ENCODE peak calls at places on chromosome 17, in eight cellular contexts. One of them, this sample, is unnamed.

GRCh38 chr17:80018917-80019651 is 16.6 kb downstream of the TBC1D16 start:
- DNase-seq in tibial artery: no peak
- DNase-seq in endothelial cell: no peak
- DNase-seq in lung: no peak
- DNase-seq in AG09319: no peak
- DNase-seq in ascending aorta: no peak
- DNase-seq in mucosa of descending colon: peak; percentile 20
- DNase-seq in heart right ventricle: no peak
- DNase-seq in this sample: no peak

GRCh38 chr17:75473246-75473645 is 16.8 kb downstream of the TMEM94 start:
- DNase-seq in tibial artery: no peak
- DNase-seq in endothelial cell: no peak
- DNase-seq in lung: no peak
- DNase-seq in AG09319: no peak
- DNase-seq in ascending aorta: no peak
- DNase-seq in mucosa of descending colon: no peak
- DNase-seq in heart right ventricle: no peak
- DNase-seq in this sample: no peak

GRCh38 chr17:1111599-1112443 is 68.0 kb downstream of the ABR start:
- DNase-seq in tibial artery: no peak
- DNase-seq in endothelial cell: no peak
- DNase-seq in lung: peak; percentile 67
- DNase-seq in AG09319: no peak
- DNase-seq in ascending aorta: no peak
- DNase-seq in mucosa of descending colon: peak; percentile 77
- DNase-seq in heart right ventricle: peak; percentile 70
- DNase-seq in this sample: no peak

GRCh38 chr17:9977175-9977574 is 72.1 kb upstream of the RCVRN start:
- DNase-seq in tibial artery: no peak
- DNase-seq in endothelial cell: no peak
- DNase-seq in lung: no peak
- DNase-seq in AG09319: no peak
- DNase-seq in ascending aorta: no peak
- DNase-seq in mucosa of descending colon: no peak
- DNase-seq in heart right ventricle: no peak
- DNase-seq in this sample: no peak

GRCh38 chr17:28720247-28720996 is 637 bp downstream of the RPL23A start:
- DNase-seq in tibial artery: no peak
- DNase-seq in endothelial cell: no peak
- DNase-seq in lung: no peak
- DNase-seq in AG09319: no peak
- DNase-seq in ascending aorta: no peak
- DNase-seq in mucosa of descending colon: no peak
- DNase-seq in heart right ventricle: no peak
- DNase-seq in this sample: no peak

GRCh38 chr17:75892556-75893224 is 4.1 kb downstream of the TRIM65 start:
- DNase-seq in tibial artery: no peak
- DNase-seq in endothelial cell: no peak
- DNase-seq in lung: no peak
- DNase-seq in AG09319: no peak
- DNase-seq in ascending aorta: no peak
- DNase-seq in mucosa of descending colon: no peak
- DNase-seq in heart right ventricle: no peak
- DNase-seq in this sample: no peak

GRCh38 chr17:614637-615546 is 99.7 kb downstream of the VPS53 start:
- DNase-seq in tibial artery: no peak
- DNase-seq in endothelial cell: no peak
- DNase-seq in lung: no peak
- DNase-seq in AG09319: no peak
- DNase-seq in ascending aorta: no peak
- DNase-seq in mucosa of descending colon: no peak
- DNase-seq in heart right ventricle: no peak
- DNase-seq in this sample: no peak

GRCh38 chr17:7177210-7177953 is 1.8 kb downstream of the ASGR1 start:
- DNase-seq in tibial artery: peak; percentile 45
- DNase-seq in endothelial cell: peak; percentile 83
- DNase-seq in lung: peak; percentile 60
- DNase-seq in AG09319: no peak
- DNase-seq in ascending aorta: no peak
- DNase-seq in mucosa of descending colon: peak; percentile 67
- DNase-seq in heart right ventricle: peak; percentile 50
- DNase-seq in this sample: peak; percentile 28

GRCh38 chr17:31072186-31072585 is 22.6 kb upstream of the NF1 start:
- DNase-seq in tibial artery: no peak
- DNase-seq in endothelial cell: no peak
- DNase-seq in lung: no peak
- DNase-seq in AG09319: peak; percentile 63
- DNase-seq in ascending aorta: no peak
- DNase-seq in mucosa of descending colon: no peak
- DNase-seq in heart right ventricle: no peak
- DNase-seq in this sample: no peak

GRCh38 chr17:10151667-10152496 is 46.5 kb downstream of the GAS7 start:
- DNase-seq in tibial artery: peak; percentile 72
- DNase-seq in endothelial cell: no peak
- DNase-seq in lung: peak; percentile 50
- DNase-seq in AG09319: no peak
- DNase-seq in ascending aorta: no peak
- DNase-seq in mucosa of descending colon: no peak
- DNase-seq in heart right ventricle: no peak
- DNase-seq in this sample: no peak

GRCh38 chr17:76612977-76613851 is 27.6 kb upstream of the ST6GALNAC2 start:
- DNase-seq in tibial artery: no peak
- DNase-seq in endothelial cell: no peak
- DNase-seq in lung: no peak
- DNase-seq in AG09319: no peak
- DNase-seq in ascending aorta: no peak
- DNase-seq in mucosa of descending colon: no peak
- DNase-seq in heart right ventricle: no peak
- DNase-seq in this sample: no peak

GRCh38 chr17:62778990-62779681 is 29.0 kb downstream of the MARCHF10 start:
- DNase-seq in tibial artery: no peak
- DNase-seq in endothelial cell: no peak
- DNase-seq in lung: peak; percentile 77
- DNase-seq in AG09319: peak; percentile 82
- DNase-seq in ascending aorta: no peak
- DNase-seq in mucosa of descending colon: peak; percentile 37
- DNase-seq in heart right ventricle: no peak
- DNase-seq in this sample: peak; percentile 30
- TF ChIP-seq CTCF in tibial artery: no peak
- TF ChIP-seq CTCF in endothelial cell: no peak
- TF ChIP-seq CTCF in lung: no peak
- TF ChIP-seq CTCF in AG09319: no peak
- TF ChIP-seq CTCF in ascending aorta: no peak
- TF ChIP-seq CTCF in mucosa of descending colon: no peak
- TF ChIP-seq CTCF in heart right ventricle: no peak
- TF ChIP-seq CTCF in this sample: no peak

GRCh38 chr17:48549909-48550308 is 5.0 kb upstream of the HOXB2 start:
- DNase-seq in tibial artery: no peak
- DNase-seq in endothelial cell: no peak
- DNase-seq in lung: no peak
- DNase-seq in AG09319: no peak
- DNase-seq in ascending aorta: no peak
- DNase-seq in mucosa of descending colon: no peak
- DNase-seq in heart right ventricle: no peak
- DNase-seq in this sample: no peak

GRCh38 chr17:48551206-48551597 is 6.3 kb upstream of the HOXB2 start:
- DNase-seq in tibial artery: no peak
- DNase-seq in endothelial cell: no peak
- DNase-seq in lung: no peak
- DNase-seq in AG09319: no peak
- DNase-seq in ascending aorta: no peak
- DNase-seq in mucosa of descending colon: no peak
- DNase-seq in heart right ventricle: no peak
- DNase-seq in this sample: no peak

GRCh38 chr17:48551601-48552452 is 6.9 kb upstream of the HOXB2 start:
- DNase-seq in tibial artery: no peak
- DNase-seq in endothelial cell: no peak
- DNase-seq in lung: no peak
- DNase-seq in AG09319: no peak
- DNase-seq in ascending aorta: no peak
- DNase-seq in mucosa of descending colon: no peak
- DNase-seq in heart right ventricle: no peak
- DNase-seq in this sample: no peak

GRCh38 chr17:48548687-48549621 is 4.0 kb upstream of the HOXB2 start:
- DNase-seq in tibial artery: no peak
- DNase-seq in endothelial cell: no peak
- DNase-seq in lung: no peak
- DNase-seq in AG09319: no peak
- DNase-seq in ascending aorta: no peak
- DNase-seq in mucosa of descending colon: no peak
- DNase-seq in heart right ventricle: no peak
- DNase-seq in this sample: no peak

GRCh38 chr17:48550313-48551205 is 5.7 kb upstream of the HOXB2 start:
- DNase-seq in tibial artery: no peak
- DNase-seq in endothelial cell: no peak
- DNase-seq in lung: no peak
- DNase-seq in AG09319: no peak
- DNase-seq in ascending aorta: no peak
- DNase-seq in mucosa of descending colon: no peak
- DNase-seq in heart right ventricle: no peak
- DNase-seq in this sample: no peak
- TF ChIP-seq CTCF in tibial artery: no peak
- TF ChIP-seq CTCF in endothelial cell: peak; percentile 56
- TF ChIP-seq CTCF in lung: no peak
- TF ChIP-seq CTCF in AG09319: no peak
- TF ChIP-seq CTCF in ascending aorta: no peak
- TF ChIP-seq CTCF in mucosa of descending colon: no peak
- TF ChIP-seq CTCF in heart right ventricle: no peak
- TF ChIP-seq CTCF in this sample: no peak

DNA sequence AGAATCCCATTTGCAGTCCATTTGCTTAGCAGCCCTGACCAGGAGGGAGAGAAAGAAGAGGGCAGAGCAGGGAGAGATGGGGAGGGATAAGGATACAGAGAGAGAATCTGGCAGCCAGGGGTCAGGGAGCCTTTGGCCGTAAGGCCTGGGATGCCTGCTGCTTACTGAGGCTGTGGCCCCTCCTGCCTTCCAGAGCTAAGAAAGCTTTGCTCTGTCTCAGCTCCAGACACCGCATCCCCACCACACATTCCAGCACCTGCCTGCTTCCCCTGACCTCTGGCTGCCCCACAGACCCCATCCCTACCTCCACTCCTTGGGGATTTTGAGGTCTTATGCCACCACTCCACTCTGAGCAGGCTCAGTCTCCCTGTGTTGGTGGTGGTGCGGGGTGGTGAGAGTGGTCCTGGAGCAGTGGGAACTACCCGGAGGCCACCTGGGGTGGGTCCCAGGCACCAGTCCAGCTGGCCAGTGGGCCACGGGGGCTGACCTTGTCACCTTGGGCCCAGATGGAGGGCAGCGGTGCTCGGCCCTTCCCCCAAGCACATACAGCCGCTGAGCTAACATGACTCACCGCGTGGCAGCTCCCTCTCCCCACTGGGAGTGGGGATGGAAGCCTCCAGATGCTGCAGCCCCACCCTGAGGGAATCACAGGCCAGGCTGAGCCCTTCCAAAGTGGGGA is 58.3 kb downstream of the RAI1 start:
- DNase-seq in tibial artery: no peak
- DNase-seq in endothelial cell: no peak
- DNase-seq in lung: no peak
- DNase-seq in AG09319: no peak
- DNase-seq in ascending aorta: no peak
- DNase-seq in mucosa of descending colon: peak; percentile 60
- DNase-seq in heart right ventricle: no peak
- DNase-seq in this sample: no peak
- TF ChIP-seq CTCF in tibial artery: no peak
- TF ChIP-seq CTCF in endothelial cell: no peak
- TF ChIP-seq CTCF in lung: no peak
- TF ChIP-seq CTCF in AG09319: no peak
- TF ChIP-seq CTCF in ascending aorta: no peak
- TF ChIP-seq CTCF in mucosa of descending colon: no peak
- TF ChIP-seq CTCF in heart right ventricle: no peak
- TF ChIP-seq CTCF in this sample: no peak

GRCh38 chr17:78999947-79000395 is 9.6 kb downstream of the CANT1 start:
- DNase-seq in tibial artery: peak; percentile 10
- DNase-seq in endothelial cell: no peak
- DNase-seq in lung: no peak
- DNase-seq in AG09319: no peak
- DNase-seq in ascending aorta: no peak
- DNase-seq in mucosa of descending colon: no peak
- DNase-seq in heart right ventricle: no peak
- DNase-seq in this sample: no peak
- TF ChIP-seq CTCF in tibial artery: no peak
- TF ChIP-seq CTCF in endothelial cell: no peak
- TF ChIP-seq CTCF in lung: no peak
- TF ChIP-seq CTCF in AG09319: no peak
- TF ChIP-seq CTCF in ascending aorta: no peak
- TF ChIP-seq CTCF in mucosa of descending colon: no peak
- TF ChIP-seq CTCF in heart right ventricle: no peak
- TF ChIP-seq CTCF in this sample: no peak

GRCh38 chr17:45394913-45395568 is 37.6 kb downstream of the ARHGAP27 start:
- DNase-seq in tibial artery: no peak
- DNase-seq in endothelial cell: peak; percentile 82
- DNase-seq in lung: peak; percentile 57
- DNase-seq in AG09319: peak; percentile 70
- DNase-seq in ascending aorta: no peak
- DNase-seq in mucosa of descending colon: peak; percentile 60
- DNase-seq in heart right ventricle: peak; percentile 59
- DNase-seq in this sample: no peak

GRCh38 chr17:45396496-45397205 is 36.0 kb downstream of the ARHGAP27 start:
- DNase-seq in tibial artery: no peak
- DNase-seq in endothelial cell: no peak
- DNase-seq in lung: no peak
- DNase-seq in AG09319: no peak
- DNase-seq in ascending aorta: no peak
- DNase-seq in mucosa of descending colon: no peak
- DNase-seq in heart right ventricle: no peak
- DNase-seq in this sample: no peak

GRCh38 chr17:45395569-45396415 is 36.9 kb downstream of the ARHGAP27 start:
- DNase-seq in tibial artery: no peak
- DNase-seq in endothelial cell: no peak
- DNase-seq in lung: no peak
- DNase-seq in AG09319: no peak
- DNase-seq in ascending aorta: no peak
- DNase-seq in mucosa of descending colon: no peak
- DNase-seq in heart right ventricle: no peak
- DNase-seq in this sample: no peak

GRCh38 chr17:45397796-45398195 is 34.9 kb downstream of the ARHGAP27 start:
- DNase-seq in tibial artery: no peak
- DNase-seq in endothelial cell: no peak
- DNase-seq in lung: no peak
- DNase-seq in AG09319: no peak
- DNase-seq in ascending aorta: no peak
- DNase-seq in mucosa of descending colon: peak; percentile 25
- DNase-seq in heart right ventricle: no peak
- DNase-seq in this sample: no peak

GRCh38 chr17:45398800-45399199 is 33.9 kb downstream of the ARHGAP27 start:
- DNase-seq in tibial artery: no peak
- DNase-seq in endothelial cell: no peak
- DNase-seq in lung: no peak
- DNase-seq in AG09319: no peak
- DNase-seq in ascending aorta: no peak
- DNase-seq in mucosa of descending colon: peak; percentile 11
- DNase-seq in heart right ventricle: no peak
- DNase-seq in this sample: no peak
- TF ChIP-seq CTCF in tibial artery: no peak
- TF ChIP-seq CTCF in endothelial cell: no peak
- TF ChIP-seq CTCF in lung: no peak
- TF ChIP-seq CTCF in AG09319: no peak
- TF ChIP-seq CTCF in ascending aorta: no peak
- TF ChIP-seq CTCF in mucosa of descending colon: no peak
- TF ChIP-seq CTCF in heart right ventricle: peak; percentile 41
- TF ChIP-seq CTCF in this sample: no peak